ENCODE peak calls at places on chromosomes 1 and 21, in nine cellular contexts. F, U, Q, G, T, B, Y, O and A are unnamed samples.

GRCh38 chr1:93180723-93181613 is at the start of gene CCDC18:
- DNase-seq in Q (no peak), O (no peak), U (no peak), B (peak; percentile 44), F (peak; percentile 64), Y (no peak), G (no peak), T (peak; percentile 17), A (no peak)

GRCh38 chr1:202131956-202132821 is 9.5 kb downstream of the GPR37L1 start:
- DNase-seq in Q (peak; percentile 74), U (peak; percentile 65), F (no peak), Y (peak; percentile 86), T (no peak), B (no peak), G (peak; percentile 77), O (peak; percentile 46), A (no peak)

GRCh38 chr1:174815036-174815435 is 184.7 kb upstream of the CACYBP start:
- DNase-seq in B (peak; percentile 74), O (no peak), U (no peak), Y (no peak), Q (no peak), T (no peak), F (peak; percentile 37), G (no peak), A (no peak)

GRCh38 chr21:34979383-34979782 is 69.7 kb downstream of the RUNX1 start:
- DNase-seq in F (no peak), B (no peak), Y (no peak), O (no peak), G (no peak), Q (no peak), T (no peak), U (no peak), A (no peak)

GRCh38 chr1:174988539-174988938 is 11.2 kb upstream of the CACYBP start:
- DNase-seq in U (no peak), O (no peak), T (no peak), G (no peak), Y (no peak), Q (no peak), B (no peak), F (no peak), A (no peak)

GRCh38 chr1:239952348-239953307 is 139.1 kb upstream of the FMN2 start:
- DNase-seq in F (peak; percentile 31), Y (no peak), T (no peak), O (no peak), B (no peak), U (no peak), G (no peak), Q (no peak), A (no peak)

GRCh38 chr1:96313216-96313615 is 408.4 kb upstream of the PTBP2 start:
- DNase-seq in O (no peak), F (no peak), Q (no peak), B (peak; percentile 86), Y (no peak), U (no peak), G (no peak), T (no peak), A (no peak)

GRCh38 chr1:230863449-230863848 is 4.9 kb downstream of the C1orf198 start:
- DNase-seq in O (peak; percentile 82), Y (no peak), Q (peak; percentile 80), T (no peak), B (no peak), F (no peak), U (peak; percentile 92), G (no peak), A (no peak)

GRCh38 chr1:225877570-225877969 is 4.6 kb downstream of the TMEM63A start:
- DNase-seq in Y (peak; percentile 42), O (peak; percentile 76), F (peak; percentile 56), G (peak; percentile 72), T (no peak), Q (peak; percentile 72), U (peak; percentile 45), B (peak; percentile 45), A (no peak)

GRCh38 chr1:223260712-223261111 is 103.3 kb downstream of the SUSD4 start:
- DNase-seq in U (no peak), B (no peak), Q (no peak), T (no peak), F (no peak), O (no peak), Y (no peak), G (no peak), A (peak; percentile 37)

GRCh38 chr1:88800382-88801051 is 90.8 kb downstream of the GTF2B start:
- DNase-seq in O (no peak), F (peak; percentile 41), G (no peak), B (peak; percentile 13), T (no peak), Q (no peak), Y (no peak), U (no peak), A (no peak)

GRCh38 chr21:45428534-45428933 is 23.6 kb downstream of the COL18A1 start:
- DNase-seq in O (no peak), T (no peak), Q (no peak), B (no peak), G (no peak), Y (no peak), U (no peak), F (no peak), A (no peak)
- TF ChIP-seq POLR2A in O (no peak), T (no peak), Q (no peak), B (no peak), G (no peak), Y (no peak), U (no peak), F (no peak), A (no peak)

DNA sequence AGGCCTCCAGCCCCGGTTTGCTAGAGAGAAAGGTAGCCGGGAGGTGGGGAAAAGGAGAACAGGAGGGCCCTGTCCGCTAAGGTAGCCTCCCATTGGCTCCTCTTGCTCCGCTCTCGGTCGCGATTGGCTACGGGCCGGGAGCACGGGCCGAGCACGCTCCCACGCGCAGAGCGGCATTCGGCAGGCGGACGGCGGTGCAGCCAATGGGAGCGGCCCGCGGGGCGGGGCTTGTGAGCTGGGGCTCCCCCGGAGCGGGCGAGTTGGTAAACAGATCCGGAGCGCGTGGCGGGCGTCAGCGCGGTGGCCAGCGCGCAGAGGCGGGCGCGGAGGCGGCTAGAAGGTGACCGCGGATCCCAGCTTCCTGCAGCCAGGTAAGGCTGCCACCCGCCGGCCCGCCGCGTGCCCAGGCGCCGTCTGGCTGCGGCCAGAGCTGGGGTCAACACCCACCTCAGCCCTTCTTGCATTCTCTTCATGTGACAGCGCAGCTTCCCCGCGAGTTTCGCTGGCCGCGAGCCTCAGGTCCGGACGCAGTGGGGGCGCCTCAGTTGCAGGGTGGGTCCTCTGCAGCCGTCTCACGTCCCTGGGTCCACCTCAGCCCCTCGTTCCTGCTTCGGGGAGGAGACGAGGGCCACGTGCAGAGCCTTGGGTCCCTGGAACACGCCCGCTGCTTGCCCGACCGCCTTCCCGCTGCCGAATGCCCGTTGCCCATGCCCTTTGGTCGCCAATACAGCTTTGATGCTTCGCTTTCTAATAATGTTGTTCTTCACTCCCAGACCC is at the start of gene COQ8A:
- DNase-seq in Y (peak; percentile 99), G (peak; percentile 100), F (peak; percentile 99), U (peak; percentile 100), T (peak; percentile 98), O (peak; percentile 99), B (peak; percentile 99), Q (peak; percentile 99), A (peak; percentile 100)
- TF ChIP-seq POLR2A in Y (no peak), G (peak; percentile 87), F (peak; percentile 36), U (peak; percentile 50), T (no peak), O (no peak), B (no peak), Q (no peak), A (no peak)

GRCh38 chr1:204127597-204128242 is 24.1 kb downstream of the ETNK2 start:
- DNase-seq in Y (peak; percentile 43), U (peak; percentile 68), O (peak; percentile 72), Q (no peak), F (peak; percentile 81), T (no peak), B (peak; percentile 88), G (peak; percentile 65), A (no peak)

GRCh38 chr1:204124639-204125038 is 27.2 kb downstream of the ETNK2 start:
- DNase-seq in Y (no peak), F (no peak), U (no peak), G (no peak), Q (no peak), T (no peak), O (no peak), B (no peak), A (no peak)

GRCh38 chr1:204126367-204126766 is 25.5 kb downstream of the ETNK2 start:
- DNase-seq in O (no peak), B (no peak), Y (no peak), T (no peak), F (no peak), U (no peak), G (no peak), Q (no peak), A (no peak)

GRCh38 chr1:204126941-204127340 is 24.9 kb downstream of the ETNK2 start:
- DNase-seq in T (no peak), B (no peak), O (no peak), Q (no peak), U (no peak), G (no peak), Y (no peak), F (no peak), A (no peak)

DNA sequence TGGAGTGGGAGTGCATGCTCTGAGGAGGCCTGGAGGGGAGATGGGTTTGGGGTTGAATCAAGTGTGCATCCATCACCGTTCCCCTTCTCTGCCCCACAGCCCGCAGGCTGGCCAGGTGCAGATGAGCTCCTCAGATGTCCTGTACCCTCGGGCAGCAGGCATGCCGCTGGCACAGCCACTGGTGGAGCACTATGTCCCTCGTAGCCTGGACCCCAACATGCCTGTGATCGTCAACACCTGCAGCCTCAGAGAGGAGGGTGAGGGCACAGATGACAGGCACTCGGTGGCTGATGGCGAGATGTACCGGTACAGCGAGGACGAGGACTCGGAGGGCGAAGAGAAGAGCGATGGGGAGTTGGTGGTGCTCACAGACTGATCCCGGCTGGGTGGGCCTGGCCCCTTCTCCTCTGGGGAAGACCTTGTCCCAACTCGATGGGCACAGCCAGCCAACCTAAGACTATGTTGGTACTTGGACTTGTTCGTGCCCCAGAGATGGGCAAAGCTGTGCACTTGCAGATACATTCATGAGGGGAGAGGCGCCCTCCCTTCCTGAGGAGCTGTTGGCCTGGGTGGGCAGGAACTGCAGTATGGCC is 26.0 kb downstream of the ETNK2 start:
- DNase-seq in U (no peak), F (no peak), G (no peak), Y (no peak), B (no peak), O (no peak), T (no peak), Q (no peak), A (no peak)
- TF ChIP-seq POLR2A in U (no peak), F (no peak), G (no peak), Y (no peak), B (no peak), O (no peak), T (no peak), Q (no peak), A (no peak)

DNA sequence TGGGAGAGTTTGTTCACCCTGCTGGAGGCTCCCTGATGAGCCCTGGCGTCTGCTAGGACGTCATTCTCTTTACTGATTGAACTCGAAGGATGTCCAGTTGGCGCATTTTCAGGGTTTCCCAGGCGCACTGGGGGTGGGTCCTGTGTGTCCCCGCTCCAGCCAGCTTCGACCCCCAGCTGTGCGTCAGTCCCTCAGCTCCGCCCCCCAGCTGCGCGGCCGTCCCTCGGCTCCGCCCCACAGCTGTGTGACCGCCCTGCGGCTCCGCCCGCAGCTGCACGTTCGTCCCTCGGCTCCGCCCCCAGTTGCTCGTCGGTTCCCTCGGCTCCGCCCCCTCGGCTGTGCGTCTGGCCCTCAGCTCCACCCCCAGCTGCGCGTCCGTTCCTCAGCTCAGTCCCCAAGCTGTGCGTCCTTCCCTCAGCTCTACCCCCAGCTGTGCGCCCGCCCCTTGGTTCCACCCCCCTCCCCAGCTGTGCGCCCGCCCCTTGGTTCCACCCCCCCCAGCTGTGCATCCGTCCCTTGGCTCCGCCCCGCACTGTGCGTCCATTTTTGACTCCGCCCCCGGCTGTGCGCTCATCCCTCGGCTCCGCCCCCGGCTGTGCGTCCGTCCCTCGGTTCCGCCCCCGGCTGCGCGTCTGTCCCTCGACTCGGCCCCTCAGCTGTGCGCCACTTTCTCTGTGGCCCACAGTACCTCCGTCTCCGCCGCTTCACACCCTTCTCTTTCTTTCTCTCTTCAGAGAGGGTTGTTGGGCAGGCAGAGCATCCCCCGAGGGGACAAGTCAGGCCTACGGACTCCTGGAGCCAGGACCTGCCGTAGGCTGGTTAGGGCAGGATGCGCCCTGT is 61.3 kb downstream of the FAAP20 start:
- DNase-seq in B (peak; percentile 99), G (peak; percentile 99), O (peak; percentile 98), T (peak; percentile 97), F (peak; percentile 95), Q (peak; percentile 93), U (peak; percentile 98), Y (peak; percentile 98), A (no peak)
- TF ChIP-seq POLR2A in B (no peak), G (peak; percentile 67), O (no peak), T (no peak), F (no peak), Q (no peak), U (peak; percentile 56), Y (peak; percentile 84), A (no peak)